ENCODE peak calls at places on chromosomes 6 and 20, in four cellular contexts. O is IMR-90, E is cardiac muscle cell, D is right lobe of liver. W is an unnamed sample.

GRCh38 chr20:44422083-44422482 is 53.6 kb upstream of the TTPAL start:
- DNase-seq in E (no peak), O (peak), D (no peak), W (peak)

GRCh38 chr20:17911927-17912326 is 56.7 kb downstream of the SNX5 start:
- DNase-seq in E (no peak), D (no peak), O (no peak), W (no peak)

GRCh38 chr20:43942661-43943285 is 28.1 kb downstream of the TOX2 start:
- DNase-seq in D (no peak), E (peak), O (peak), W (peak)

GRCh38 chr6:107144014-107144413 is 28.7 kb upstream of the BEND3 start:
- DNase-seq in O (no peak), D (no peak), E (peak), W (no peak)

GRCh38 chr6:4607026-4607704 is 169.0 kb upstream of the CDYL start:
- DNase-seq in E (peak), D (no peak), O (peak), W (peak)

GRCh38 chr20:19889011-19889953 is 127.9 kb upstream of the NAA20 start:
- DNase-seq in D (no peak), O (peak), E (peak), W (peak)

GRCh38 chr20:25490656-25491445 is 83.4 kb downstream of the GINS1 start:
- DNase-seq in E (no peak), D (no peak), O (no peak), W (no peak)

GRCh38 chr20:36571564-36572504 is 1.6 kb upstream of the TGIF2 start:
- DNase-seq in D (no peak), E (no peak), O (no peak), W (no peak)

GRCh38 chr20:56554869-56555268 is 21.8 kb downstream of the FAM209B start:
- DNase-seq in O (peak), E (peak), D (no peak), W (peak)

GRCh38 chr6:100472674-100473073 is 8.0 kb upstream of the SIM1 start:
- DNase-seq in E (no peak), O (peak), D (no peak), W (peak)

GRCh38 chr6:36373368-36374009 is 14.0 kb downstream of the ETV7 start:
- DNase-seq in E (no peak), D (peak), O (no peak), W (peak)

GRCh38 chr20:51434556-51435256 is 107.8 kb downstream of the NFATC2 start:
- DNase-seq in D (no peak), O (peak), E (peak), W (peak)

GRCh38 chr6:21625642-21626041 is 32.1 kb downstream of the SOX4 start:
- DNase-seq in E (no peak), D (no peak), O (no peak), W (no peak)

GRCh38 chr20:64145458-64146300 is 18.6 kb upstream of the MYT1 start:
- DNase-seq in O (no peak), E (no peak), D (peak), W (no peak)

DNA sequence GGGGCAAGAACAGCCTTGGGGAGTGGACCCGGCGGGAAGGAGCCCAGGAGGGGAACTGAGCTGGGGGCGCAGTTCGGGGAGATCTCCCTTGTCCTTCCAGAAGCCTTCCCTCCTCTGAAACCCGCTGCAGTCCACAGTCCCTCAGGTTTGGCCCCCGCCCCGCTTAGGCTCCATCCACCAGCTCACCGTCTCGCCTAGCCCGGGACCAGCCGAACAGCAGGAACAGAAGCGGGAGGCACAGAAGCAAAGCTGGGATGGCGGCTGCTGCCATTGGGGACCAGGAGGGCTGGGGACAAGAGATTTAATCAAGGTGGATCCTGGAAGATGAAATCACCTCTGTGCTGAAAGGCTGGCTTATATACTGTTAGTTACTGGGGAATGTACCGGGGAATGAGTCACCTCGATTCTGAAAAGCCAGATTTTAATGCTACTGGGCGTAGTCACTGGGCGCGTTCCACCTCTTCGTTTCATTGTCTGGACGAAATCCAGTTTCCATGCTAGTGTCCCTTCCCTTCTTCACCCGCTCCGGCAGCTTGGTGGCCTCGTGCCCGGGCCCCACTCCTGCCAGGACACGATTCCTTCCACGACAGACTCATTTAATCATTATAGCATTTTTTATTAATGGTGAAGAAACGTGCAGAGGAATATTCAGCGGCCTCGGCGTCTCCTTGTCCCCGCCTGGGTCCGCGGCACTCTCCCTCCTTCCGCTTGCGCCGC is at the start of gene RAET1L:
- DNase-seq in E (peak), O (peak), D (peak), W (peak)
- H3K4me3 ChIP-seq in E (no peak), O (peak), D (no peak), W (peak)

GRCh38 chr6:26157150-26157837 is 70.1 kb downstream of the HFE start:
- DNase-seq in E (peak), D (peak), O (peak), W (peak)

GRCh38 chr6:26157838-26158580 is 70.8 kb downstream of the HFE start:
- DNase-seq in O (peak), D (peak), E (peak), W (peak)

GRCh38 chr6:26155066-26155925 is 68.1 kb downstream of the HFE start:
- DNase-seq in E (peak), O (no peak), D (no peak), W (peak)

GRCh38 chr6:26156850-26157149 is 69.6 kb downstream of the HFE start:
- DNase-seq in E (no peak), O (no peak), D (no peak), W (no peak)

DNA sequence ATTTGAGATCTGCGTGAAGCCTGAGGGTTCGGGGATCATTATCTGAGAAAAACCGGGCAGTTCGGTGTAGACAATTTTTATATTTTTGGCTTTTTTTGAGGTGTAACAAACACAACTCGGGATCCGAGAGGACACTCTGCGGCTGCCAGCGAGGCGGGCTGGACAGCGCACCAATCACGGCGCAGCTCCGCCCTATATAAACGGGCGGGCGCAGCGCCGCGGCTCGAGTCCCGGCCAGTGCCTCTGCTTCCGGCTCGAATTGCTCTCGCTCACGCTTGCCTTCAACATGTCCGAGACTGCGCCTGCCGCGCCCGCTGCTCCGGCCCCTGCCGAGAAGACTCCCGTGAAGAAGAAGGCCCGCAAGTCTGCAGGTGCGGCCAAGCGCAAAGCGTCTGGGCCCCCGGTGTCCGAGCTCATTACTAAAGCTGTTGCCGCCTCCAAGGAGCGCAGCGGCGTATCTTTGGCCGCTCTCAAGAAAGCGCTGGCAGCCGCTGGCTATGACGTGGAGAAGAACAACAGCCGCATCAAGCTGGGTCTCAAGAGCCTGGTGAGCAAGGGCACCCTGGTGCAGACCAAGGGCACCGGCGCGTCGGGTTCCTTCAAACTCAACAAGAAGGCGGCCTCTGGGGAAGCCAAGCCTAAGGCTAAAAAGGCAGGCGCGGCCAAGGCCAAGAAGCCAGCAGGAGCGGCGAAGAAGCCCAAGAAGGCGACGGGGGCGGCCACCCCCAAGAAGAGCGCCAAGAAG is 69.0 kb downstream of the HFE start:
- DNase-seq in O (peak), E (peak), D (peak), W (peak)
- TF ChIP-seq CTCF in O (no peak), E (no peak), D (no peak), W (no peak)

GRCh38 chr20:38835792-38836191 is 30.3 kb downstream of the PPP1R16B start:
- DNase-seq in D (no peak), O (no peak), E (no peak), W (no peak)

GRCh38 chr20:38834868-38835267 is 29.4 kb downstream of the PPP1R16B start:
- DNase-seq in O (no peak), D (no peak), E (no peak), W (no peak)

GRCh38 chr20:38839563-38839962 is 34.1 kb downstream of the PPP1R16B start:
- DNase-seq in E (no peak), D (no peak), O (no peak), W (no peak)

GRCh38 chr20:38838326-38838725 is 32.8 kb downstream of the PPP1R16B start:
- DNase-seq in D (no peak), E (no peak), O (no peak), W (no peak)

DNA sequence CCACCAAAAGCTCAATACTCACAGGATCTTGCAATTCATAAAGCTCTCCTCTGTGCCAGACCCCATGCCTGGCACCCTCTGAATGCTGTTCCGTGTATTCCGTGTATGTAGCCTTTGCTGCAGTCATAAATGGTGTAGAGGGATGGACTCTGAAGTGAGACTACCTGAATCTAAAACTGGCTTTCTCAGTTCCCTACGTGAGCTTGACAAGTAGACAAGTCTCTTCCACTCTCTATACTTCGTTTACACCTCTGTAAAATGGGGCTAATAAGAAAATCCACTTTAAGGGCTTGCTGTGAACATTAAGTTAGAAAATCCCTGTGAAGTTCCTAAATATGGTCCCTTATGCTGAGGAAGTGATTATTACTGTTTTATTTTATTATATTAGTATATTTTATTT is 31.5 kb downstream of the PPP1R16B start:
- DNase-seq in O (no peak), D (no peak), E (no peak), W (no peak)
- H3K4me3 ChIP-seq in O (no peak), D (no peak), E (no peak), W (no peak)

DNA sequence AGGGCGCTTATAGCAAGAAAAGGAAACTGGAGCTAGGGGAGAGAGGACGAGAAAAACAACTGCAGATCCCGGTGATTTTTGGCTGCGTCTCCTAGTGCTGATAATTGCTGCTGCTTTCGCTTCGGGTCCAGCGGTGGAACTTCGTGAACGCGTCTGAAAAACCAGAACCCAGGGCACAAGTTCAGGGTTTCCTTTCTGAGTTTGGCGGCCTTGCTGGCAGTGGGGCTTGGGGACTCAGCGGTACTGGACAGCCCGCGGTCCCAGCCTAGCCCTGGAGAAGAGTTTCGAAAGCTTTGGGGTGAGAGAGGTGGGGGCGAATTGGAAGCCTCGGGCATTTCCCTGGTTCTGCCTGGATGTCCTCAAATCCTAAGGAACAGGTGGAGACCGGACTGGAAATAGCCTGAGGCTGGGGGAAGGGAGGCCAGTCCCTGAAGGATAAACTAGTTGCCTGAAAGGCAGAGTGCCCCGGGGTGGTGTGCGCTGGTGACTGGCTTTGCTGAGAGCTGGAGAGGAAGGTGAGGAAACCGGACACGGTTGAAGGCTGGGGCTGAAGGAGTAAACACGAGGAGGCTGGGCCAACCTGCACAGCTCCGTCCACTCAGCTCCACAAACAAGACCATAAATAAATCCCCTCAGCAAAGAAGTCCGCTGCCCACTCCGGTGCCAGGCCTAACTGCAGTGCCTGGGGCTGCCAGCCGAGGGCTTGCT is 857 bp downstream of the GMPR start:
- DNase-seq in E (peak), D (no peak), O (peak), W (peak)
- TF ChIP-seq CTCF in E (peak), D (peak), O (peak), W (peak)

GRCh38 chr6:29597184-29597583 is 12.3 kb downstream of the OR2H2 start:
- DNase-seq in O (peak), D (no peak), E (no peak), W (no peak)
- H3K4me3 ChIP-seq in O (no peak), D (no peak), E (no peak), W (no peak)

GRCh38 chr6:33313105-33313708 is 671 bp downstream of the TAPBP start:
- DNase-seq in O (peak), D (no peak), E (peak), W (no peak)

GRCh38 chr6:33314943-33315752 is 1.3 kb upstream of the TAPBP start:
- DNase-seq in D (peak), E (peak), O (no peak), W (peak)

GRCh38 chr6:33313709-33314514 is at the start of gene TAPBP:
- DNase-seq in E (peak), D (peak), O (peak), W (peak)

GRCh38 chr6:33314515-33314942 is 651 bp upstream of the TAPBP start:
- DNase-seq in D (peak), E (peak), O (peak), W (peak)

DNA sequence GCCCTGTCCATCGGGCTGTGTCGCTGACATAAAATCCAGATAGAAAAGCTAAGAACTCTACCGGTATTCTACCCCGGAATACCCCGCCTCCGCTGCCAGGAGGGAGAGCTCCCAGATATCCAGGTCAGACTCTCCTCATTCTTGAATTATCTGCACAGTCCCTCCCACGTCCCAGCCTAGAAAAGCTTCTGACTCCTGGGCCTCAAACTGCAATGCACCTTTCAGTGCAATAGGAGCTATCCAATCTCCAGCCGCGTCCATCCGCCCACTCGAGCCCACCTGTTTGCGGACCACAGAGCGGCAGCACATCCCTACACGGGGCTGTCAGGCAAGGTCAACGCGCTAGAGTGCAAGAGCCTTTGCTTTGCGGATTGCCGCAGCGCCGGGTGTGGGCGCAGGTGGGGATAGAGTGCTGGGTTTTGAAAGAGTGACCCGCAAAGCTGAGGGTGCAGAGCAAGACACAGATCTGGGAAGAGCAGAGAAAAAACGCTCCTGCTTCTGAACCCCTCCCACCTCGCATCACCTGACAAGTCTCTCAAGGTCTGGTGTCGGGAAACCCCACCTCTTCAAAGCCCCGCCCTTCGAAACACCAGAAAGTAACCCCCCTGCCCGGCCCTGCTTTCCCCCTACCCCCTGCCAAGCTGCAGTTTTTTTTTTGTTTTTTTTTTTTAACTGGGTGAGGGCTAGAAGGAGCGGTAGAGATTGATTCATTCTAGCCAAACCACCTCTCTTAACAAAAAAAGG is 1.3 kb downstream of the TAPBP start:
- DNase-seq in O (peak), E (peak), D (peak), W (peak)
- TF ChIP-seq CTCF in O (peak), E (no peak), D (no peak), W (no peak)

GRCh38 chr20:58229198-58229802 is 847 bp upstream of the ANKRD60 start:
- DNase-seq in D (no peak), E (peak), O (peak), W (no peak)
- H3K4me3 ChIP-seq in D (no peak), E (peak), O (peak), W (no peak)

GRCh38 chr20:62907377-62908317 is 18.7 kb downstream of the DIDO1 start:
- DNase-seq in E (no peak), O (peak), D (no peak), W (peak)
- TF ChIP-seq CTCF in E (peak), O (peak), D (peak), W (peak)

GRCh38 chr6:26441977-26442376 is 1.7 kb downstream of the BTN3A3 start:
- DNase-seq in E (no peak), D (no peak), O (no peak), W (no peak)
- H3K4me3 ChIP-seq in E (no peak), D (no peak), O (peak), W (peak)

DNA sequence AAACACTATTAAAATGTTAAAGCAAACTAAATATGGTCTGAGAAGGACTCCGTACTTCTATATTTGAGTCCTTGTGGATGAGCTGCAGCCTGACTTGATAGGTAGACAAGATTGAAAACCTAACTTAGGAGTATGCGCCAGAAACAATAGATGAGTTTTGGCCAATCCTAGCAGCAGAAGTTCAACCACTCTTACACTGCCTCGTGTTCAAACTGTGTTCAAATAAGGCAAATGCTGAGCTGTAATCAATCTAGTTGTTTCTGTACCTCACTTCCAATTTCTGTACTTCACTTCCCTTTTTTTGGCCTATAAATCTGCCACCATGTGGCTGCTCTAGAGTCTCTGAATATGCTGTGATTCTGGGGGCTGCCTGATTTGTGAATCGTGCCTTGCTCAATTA is 13.2 kb upstream of the SERINC1 start:
- DNase-seq in D (no peak), E (no peak), O (no peak), W (no peak)
- TF ChIP-seq CTCF in D (no peak), E (no peak), O (no peak), W (no peak)

W was measured in foreskin fibroblast.